ENCODE peak calls at places on chromosomes 16 and 17, in nine cellular contexts. J is mammary epithelial cell, P is GM23338, B is A549, E is lower leg skin, N is OCI-LY7, X is epithelial cell of esophagus, A is Caco-2, Z is thoracic aorta. Y is an unnamed sample.

GRCh38 chr17:72654746-72655145 is 437.7 kb downstream of the SLC39A11 start:
- DNase-seq in A (no peak), J (no peak), B (no peak), Z (no peak), E (no peak), X (no peak), N (no peak), P (no peak), Y (no peak)

GRCh38 chr16:78925071-78925714 is 675.3 kb downstream of the MAF start:
- DNase-seq in E (no peak), B (peak; percentile 16), A (peak; percentile 38), Z (no peak), N (peak; percentile 48), P (peak; percentile 64), J (no peak), X (peak; percentile 5), Y (no peak)

GRCh38 chr17:63082273-63082861 is 116.3 kb downstream of the TANC2 start:
- DNase-seq in N (no peak), J (peak; percentile 5), B (no peak), Z (no peak), E (no peak), P (peak; percentile 44), X (peak; percentile 29), A (no peak), Y (peak; percentile 8)

GRCh38 chr17:4895121-4895520 is 4.2 kb upstream of the C17orf107 start:
- DNase-seq in N (no peak), J (no peak), Z (no peak), P (no peak), B (no peak), A (no peak), E (no peak), X (no peak), Y (no peak)

GRCh38 chr17:27912989-27913388 is 19.8 kb upstream of the LYRM9 start:
- DNase-seq in Z (no peak), P (no peak), X (no peak), A (no peak), N (no peak), E (no peak), J (no peak), B (no peak), Y (peak; percentile 3)

GRCh38 chr16:11129378-11129781 is 126.6 kb downstream of the SOCS1 start:
- DNase-seq in P (no peak), A (no peak), B (no peak), N (no peak), J (no peak), X (no peak), E (no peak), Z (no peak), Y (no peak)

GRCh38 chr17:44078412-44078811 is 7.9 kb downstream of the G6PC3 start:
- DNase-seq in X (no peak), N (no peak), B (no peak), A (no peak), J (no peak), E (no peak), P (no peak), Z (no peak), Y (no peak)

GRCh38 chr17:73058022-73058421 is 34.5 kb downstream of the SLC39A11 start:
- DNase-seq in P (no peak), J (no peak), X (no peak), Z (no peak), N (no peak), B (no peak), E (no peak), A (no peak), Y (no peak)

GRCh38 chr17:79919862-79920720 is 80.9 kb upstream of the CBX4 start:
- DNase-seq in B (no peak), J (no peak), X (no peak), E (no peak), Z (no peak), A (no peak), P (no peak), N (no peak), Y (no peak)

GRCh38 chr17:57905875-57906455 is 49.2 kb downstream of the CUEDC1 start:
- DNase-seq in N (no peak), J (no peak), B (no peak), X (no peak), E (no peak), Z (no peak), A (no peak), P (no peak), Y (no peak)

GRCh38 chr16:55370762-55371482 is 46.9 kb downstream of the IRX6 start:
- DNase-seq in P (peak; percentile 84), Z (peak; percentile 13), X (peak; percentile 66), B (peak; percentile 9), J (peak; percentile 42), E (peak; percentile 65), N (no peak), A (peak; percentile 73), Y (peak; percentile 14)

GRCh38 chr16:51181495-51181795 is 30.4 kb upstream of the SALL1 start:
- DNase-seq in Z (no peak), J (no peak), E (no peak), B (no peak), N (peak; percentile 59), A (no peak), X (no peak), P (peak; percentile 89), Y (no peak)

GRCh38 chr16:12896562-12896961 is 4.8 kb upstream of the SHISA9 start:
- DNase-seq in P (peak; percentile 90), N (peak; percentile 69), X (peak; percentile 48), J (peak; percentile 61), A (peak; percentile 43), B (no peak), Z (no peak), E (no peak), Y (no peak)

GRCh38 chr17:6347776-6348175 is 87.1 kb downstream of the AIPL1 start:
- DNase-seq in A (no peak), P (no peak), N (no peak), Z (no peak), B (no peak), J (no peak), E (no peak), X (no peak), Y (no peak)

GRCh38 chr16:74841904-74842303 is 67.3 kb upstream of the FA2H start:
- DNase-seq in Z (no peak), X (no peak), A (no peak), E (no peak), B (no peak), P (no peak), J (no peak), N (no peak), Y (no peak)

GRCh38 chr16:74837056-74837455 is 62.4 kb upstream of the FA2H start:
- DNase-seq in X (peak; percentile 17), N (no peak), B (no peak), J (peak; percentile 25), P (no peak), Z (no peak), E (no peak), A (no peak), Y (no peak)

GRCh38 chr16:74844041-74844826 is 69.6 kb upstream of the FA2H start:
- DNase-seq in J (no peak), X (peak; percentile 61), B (no peak), E (no peak), P (no peak), N (no peak), Z (no peak), A (no peak), Y (no peak)

GRCh38 chr16:74842413-74842812 is 67.8 kb upstream of the FA2H start:
- DNase-seq in Z (no peak), P (no peak), E (no peak), A (no peak), J (peak; percentile 44), N (no peak), B (no peak), X (peak; percentile 63), Y (no peak)

DNA sequence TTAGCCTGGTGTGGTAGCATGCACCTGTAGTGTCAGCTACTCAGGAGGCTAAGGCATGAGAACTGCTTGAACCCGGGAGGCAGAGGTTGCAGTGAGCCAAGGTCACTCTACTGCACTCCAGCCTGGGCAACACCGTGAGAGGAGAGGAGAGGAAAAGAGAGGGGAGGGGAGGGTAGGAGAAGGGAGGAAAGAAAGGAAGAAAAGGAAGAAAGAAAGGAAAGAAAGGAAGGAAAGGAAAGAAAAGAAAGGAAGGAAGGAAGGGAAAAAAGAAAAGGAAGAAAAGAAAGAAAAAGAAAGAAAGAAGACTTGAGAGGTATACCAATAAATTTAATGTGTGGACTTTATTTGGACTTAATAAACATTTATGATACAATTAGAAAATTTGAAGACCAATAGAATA is 66.8 kb upstream of the FA2H start:
- DNase-seq in X (no peak), P (no peak), E (no peak), B (no peak), A (no peak), N (no peak), Z (no peak), J (no peak), Y (no peak)
- TF ChIP-seq CTCF in X (no peak), P (no peak), E (no peak), B (no peak), A (no peak), N (no peak), Z (no peak), J (no peak), Y (no peak)

GRCh38 chr16:75127713-75128415 is 11.3 kb upstream of the LDHD start:
- DNase-seq in B (no peak), Z (no peak), X (no peak), A (peak; percentile 67), P (no peak), J (no peak), N (no peak), E (no peak), Y (no peak)

GRCh38 chr16:75131081-75131480 is 14.5 kb upstream of the LDHD start:
- DNase-seq in A (no peak), Z (no peak), E (no peak), P (no peak), N (no peak), J (no peak), B (no peak), X (no peak), Y (no peak)

GRCh38 chr16:75130150-75130771 is 13.7 kb upstream of the LDHD start:
- DNase-seq in X (no peak), P (peak; percentile 58), J (no peak), E (no peak), A (peak; percentile 56), N (no peak), B (no peak), Z (no peak), Y (no peak)
- TF ChIP-seq CTCF in X (no peak), P (peak; percentile 82), J (peak; percentile 6), E (no peak), A (peak; percentile 20), N (no peak), B (peak; percentile 22), Z (no peak), Y (no peak)

GRCh38 chr16:72847187-72848044 is 200.5 kb downstream of the ZFHX3 start:
- DNase-seq in E (no peak), B (peak; percentile 63), X (peak; percentile 33), A (peak; percentile 51), Z (no peak), N (peak; percentile 34), J (no peak), P (peak; percentile 73), Y (no peak)
- TF ChIP-seq CTCF in E (no peak), B (peak; percentile 68), X (peak; percentile 45), A (peak; percentile 66), Z (peak; percentile 52), N (peak; percentile 71), J (peak; percentile 36), P (peak; percentile 82), Y (peak; percentile 54)

DNA sequence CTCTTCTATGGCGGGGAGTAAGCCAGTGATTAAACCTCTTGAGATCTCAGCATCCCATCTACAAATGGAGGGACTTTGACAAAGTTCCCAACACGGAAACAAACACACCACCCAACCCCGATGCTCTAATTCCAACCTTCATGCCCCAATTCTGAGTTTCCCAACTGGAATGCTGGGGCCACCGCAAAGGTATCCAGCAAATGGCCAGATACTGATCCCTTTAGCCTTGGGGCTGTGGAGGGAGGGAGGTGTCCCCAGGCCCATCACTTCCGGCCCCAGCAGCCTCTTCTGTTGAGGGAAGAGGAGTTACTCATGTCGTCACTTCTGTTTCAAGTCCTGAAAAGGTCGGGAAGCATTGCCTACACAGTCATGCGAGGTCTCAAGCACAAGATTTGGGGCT is 154.8 kb upstream of the RPH3AL start:
- DNase-seq in B (no peak), E (no peak), P (no peak), X (no peak), A (no peak), N (no peak), J (no peak), Z (no peak), Y (no peak)
- TF ChIP-seq CTCF in B (no peak), E (no peak), P (no peak), X (no peak), A (no peak), N (no peak), J (no peak), Z (no peak), Y (no peak)

Y was measured in AG09309.